ENCODE peak calls at places on chromosomes 1 and 21, in nine cellular contexts. J is uterus; P is sigmoid colon; N is foreskin fibroblast; U is HFF-Myc; A is CD8-positive, alpha-beta T cell; X is astrocyte of the spinal cord; S is WTC11; W is transverse colon. F is an unnamed sample.

GRCh38 chr21:31599563-31599962 is 59.9 kb upstream of the SOD1 start:
- DNase-seq in J (no peak), P (no peak), N (no peak), U (no peak), A (no peak), X (no peak), S (no peak), W (no peak), F (no peak)

GRCh38 chr1:109904105-109904817 is 6.4 kb upstream of the CSF1 start:
- DNase-seq in J (no peak), P (no peak), N (no peak), U (no peak), A (no peak), X (peak), S (no peak), W (no peak), F (no peak)

GRCh38 chr1:1058088-1058905 is 15.8 kb downstream of the RNF223 start:
- DNase-seq in J (no peak), P (no peak), N (no peak), U (no peak), A (no peak), X (no peak), S (no peak), W (no peak), F (no peak)

GRCh38 chr1:227542153-227543120 is 20.9 kb upstream of the ZNF678 start:
- DNase-seq in J (peak), P (peak), N (peak), U (peak), A (peak), X (peak), S (peak), W (peak), F (peak)

GRCh38 chr1:216325946-216326345 is 97.3 kb downstream of the USH2A start:
- DNase-seq in J (no peak), P (no peak), N (no peak), U (no peak), A (no peak), X (peak), S (no peak), W (no peak), F (no peak)

GRCh38 chr1:174218983-174219382 is 59.7 kb downstream of the RABGAP1L start:
- DNase-seq in J (no peak), P (no peak), N (peak), U (no peak), A (no peak), X (peak), S (no peak), W (no peak), F (no peak)

GRCh38 chr1:198437352-198437751 is 103.1 kb downstream of the ATP6V1G3 start:
- DNase-seq in J (no peak), P (no peak), N (no peak), U (no peak), A (no peak), X (peak), S (no peak), W (no peak), F (no peak)

GRCh38 chr1:145884675-145885074 is 991 bp downstream of the ANKRD35 start:
- DNase-seq in J (no peak), P (no peak), N (peak), U (no peak), A (no peak), X (peak), S (no peak), W (no peak), F (no peak)

GRCh38 chr1:108570128-108570527 is 10.2 kb downstream of the EEIG2 start:
- DNase-seq in J (no peak), P (no peak), N (no peak), U (no peak), A (peak), X (no peak), S (no peak), W (no peak), F (no peak)

GRCh38 chr1:79198841-79199240 is 192.3 kb upstream of the ADGRL4 start:
- DNase-seq in J (no peak), P (no peak), N (peak), U (no peak), A (no peak), X (peak), S (no peak), W (no peak), F (peak)

GRCh38 chr1:79193211-79194079 is 186.9 kb upstream of the ADGRL4 start:
- DNase-seq in J (no peak), P (no peak), N (peak), U (no peak), A (no peak), X (peak), S (peak), W (no peak), F (no peak)

GRCh38 chr1:79197421-79197820 is 190.9 kb upstream of the ADGRL4 start:
- DNase-seq in J (no peak), P (no peak), N (peak), U (no peak), A (no peak), X (peak), S (no peak), W (no peak), F (peak)
- TF ChIP-seq CTCF in J (peak), P (no peak), N (peak), U (peak), A (no peak), X (peak), S (no peak), W (no peak), F (peak)

GRCh38 chr1:38071530-38072266 is 25.1 kb upstream of the POU3F1 start:
- DNase-seq in J (no peak), P (no peak), N (peak), U (no peak), A (no peak), X (peak), S (no peak), W (no peak), F (no peak)
- TF ChIP-seq CTCF in J (peak), P (no peak), N (peak), U (peak), A (no peak), X (peak), S (no peak), W (no peak), F (peak)

GRCh38 chr1:165768513-165769394 is at the start of gene TMCO1:
- DNase-seq in J (peak), P (peak), N (peak), U (peak), A (peak), X (peak), S (peak), W (peak), F (peak)
- TF ChIP-seq CTCF in J (peak), P (no peak), N (no peak), U (peak), A (peak), X (peak), S (no peak), W (peak), F (peak)

DNA sequence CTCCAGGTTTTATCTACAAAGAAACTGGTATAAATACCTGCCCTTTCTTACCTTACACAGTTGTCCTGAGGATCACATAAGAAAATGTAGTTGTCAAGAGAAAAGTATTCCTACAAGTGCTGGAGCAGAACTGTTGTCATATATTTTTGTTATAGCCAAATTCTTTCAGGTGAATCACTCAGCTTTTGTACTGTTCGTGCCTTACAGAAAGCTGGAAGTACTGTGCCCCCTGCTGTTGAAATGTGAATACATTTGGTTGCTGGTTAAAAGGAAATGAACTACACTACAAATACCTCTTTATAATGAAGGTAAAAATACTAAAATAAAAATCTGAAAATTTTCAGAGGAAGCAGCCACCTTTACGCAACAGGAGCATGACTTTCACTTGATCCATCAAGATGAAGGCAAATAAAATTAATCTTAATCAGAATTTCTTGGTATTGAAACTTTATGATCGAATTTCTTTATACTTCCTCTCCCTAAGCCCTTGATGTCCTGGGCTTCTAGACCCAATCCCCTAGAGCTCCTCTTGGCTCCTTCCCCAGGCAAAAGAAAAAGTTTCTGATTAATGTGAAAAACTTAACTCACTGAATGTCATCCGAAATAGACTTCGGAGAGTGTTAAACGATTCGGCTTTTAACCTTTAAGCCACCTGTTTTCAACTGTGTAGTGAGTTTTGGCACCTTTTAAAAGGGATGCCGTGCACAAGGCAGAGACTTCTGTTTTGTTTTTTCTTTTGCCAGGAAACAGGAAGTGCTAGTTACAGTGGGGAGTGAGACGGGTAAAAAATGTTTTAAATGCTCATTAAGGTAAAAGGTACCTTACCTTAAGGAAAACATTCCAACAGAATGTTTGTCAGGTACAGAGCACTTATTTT is 12.5 kb downstream of the CHML start:
- DNase-seq in J (no peak), P (no peak), N (peak), U (no peak), A (peak), X (peak), S (no peak), W (peak), F (no peak)
- TF ChIP-seq CTCF in J (peak), P (no peak), N (peak), U (peak), A (peak), X (peak), S (no peak), W (peak), F (peak)